ENCODE peak calls at places on chromosomes 3 and 15, in four cellular contexts. U is left ventricle myocardium inferior, I is fibroblast of lung, H is lower leg skin. Q is an unnamed sample.

GRCh38 chr15:52121896-52122295 is 9.3 kb upstream of the BCL2L10 start:
- DNase-seq in I (peak; percentile 63), U (no peak), H (no peak), Q (no peak)

GRCh38 chr3:42061711-42062408 is 29.3 kb upstream of the TRAK1 start:
- DNase-seq in H (peak; percentile 81), U (peak; percentile 85), I (peak; percentile 90), Q (peak; percentile 87)

GRCh38 chr15:56869573-56869972 is 48.9 kb upstream of the TCF12 start:
- DNase-seq in I (peak; percentile 34), H (no peak), U (peak; percentile 37), Q (no peak)

GRCh38 chr15:73927476-73928240 is 1.4 kb downstream of the LOXL1 start:
- DNase-seq in H (no peak), U (peak; percentile 65), I (peak; percentile 48), Q (peak; percentile 89)

GRCh38 chr3:190169877-190170276 is 49.2 kb upstream of the P3H2 start:
- DNase-seq in U (no peak), H (no peak), I (no peak), Q (no peak)

GRCh38 chr3:21846976-21847375 is 96.0 kb upstream of the ZNF385D start:
- DNase-seq in I (peak; percentile 52), H (no peak), U (no peak), Q (no peak)

GRCh38 chr15:59847925-59848415 is 156.1 kb upstream of the FOXB1 start:
- DNase-seq in U (no peak), I (no peak), H (no peak), Q (no peak)

GRCh38 chr3:154862265-154862664 is 217.9 kb upstream of the MME start:
- DNase-seq in U (no peak), H (no peak), I (peak; percentile 40), Q (no peak)

GRCh38 chr3:10354373-10355015 is 33.6 kb upstream of the SEC13 start:
- DNase-seq in U (no peak), H (no peak), I (no peak), Q (no peak)

GRCh38 chr3:146275476-146275875 is 24.6 kb upstream of the PLSCR4 start:
- DNase-seq in I (no peak), H (no peak), U (no peak), Q (no peak)

GRCh38 chr3:123152656-123153055 is 49.1 kb upstream of the SEC22A start:
- DNase-seq in U (no peak), I (no peak), H (no peak), Q (peak; percentile 30)

GRCh38 chr15:88301311-88301710 is 44.8 kb upstream of the NTRK3 start:
- DNase-seq in U (no peak), I (no peak), H (no peak), Q (no peak)

GRCh38 chr3:15858547-15859506 is 61.0 kb upstream of the ANKRD28 start:
- DNase-seq in I (peak; percentile 9), H (peak; percentile 17), U (peak; percentile 19), Q (no peak)

GRCh38 chr3:115845986-115846385 is 222.7 kb downstream of the GAP43 start:
- DNase-seq in U (no peak), I (no peak), H (no peak), Q (no peak)

GRCh38 chr3:9067352-9067975 is 104.2 kb upstream of the RAD18 start:
- DNase-seq in H (peak; percentile 38), U (no peak), I (peak; percentile 79), Q (no peak)

GRCh38 chr3:165875644-165876043 is 38.4 kb upstream of the BCHE start:
- DNase-seq in U (no peak), H (no peak), I (no peak), Q (no peak)

GRCh38 chr15:65509321-65509720 is 8.2 kb downstream of the DPP8 start:
- DNase-seq in H (no peak), U (no peak), I (no peak), Q (no peak)

GRCh38 chr15:42138411-42138810 is 18.0 kb downstream of the PLA2G4F start:
- DNase-seq in U (no peak), H (peak; percentile 7), I (no peak), Q (peak; percentile 32)

GRCh38 chr3:193660698-193661400 is 67.8 kb downstream of the OPA1 start:
- DNase-seq in H (no peak), U (no peak), I (no peak), Q (no peak)

GRCh38 chr3:193662757-193663322 is 69.8 kb downstream of the OPA1 start:
- DNase-seq in I (peak; percentile 31), U (no peak), H (no peak), Q (no peak)

GRCh38 chr3:193665370-193665989 is 72.5 kb downstream of the OPA1 start:
- DNase-seq in U (no peak), I (peak; percentile 70), H (no peak), Q (no peak)
- TF ChIP-seq CTCF in U (peak; percentile 57), I (peak; percentile 31), H (no peak), Q (peak; percentile 62)

DNA sequence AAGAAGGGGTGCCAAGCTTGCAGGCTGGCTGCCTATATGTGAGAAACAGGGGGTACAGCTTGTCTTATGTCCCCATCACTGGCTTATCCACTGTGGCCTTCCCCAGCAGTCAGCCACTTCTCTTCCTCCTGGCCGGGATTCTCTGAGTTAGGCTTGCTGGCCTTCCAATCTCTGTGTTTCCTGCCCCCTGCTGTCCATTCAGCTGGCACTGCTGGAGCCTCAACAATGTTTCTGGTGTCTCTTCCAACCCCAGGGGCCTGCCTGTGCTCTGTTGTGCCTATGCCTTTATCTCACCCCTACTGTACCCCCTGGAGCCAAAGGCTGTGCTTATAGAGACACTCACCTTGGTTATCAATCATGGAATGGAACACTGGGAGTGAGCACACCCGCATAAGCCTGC is 36.5 kb downstream of the ANAPC13 start:
- DNase-seq in U (no peak), H (no peak), I (peak; percentile 56), Q (no peak)
- TF ChIP-seq CTCF in U (peak; percentile 57), H (no peak), I (peak; percentile 54), Q (peak; percentile 49)

DNA sequence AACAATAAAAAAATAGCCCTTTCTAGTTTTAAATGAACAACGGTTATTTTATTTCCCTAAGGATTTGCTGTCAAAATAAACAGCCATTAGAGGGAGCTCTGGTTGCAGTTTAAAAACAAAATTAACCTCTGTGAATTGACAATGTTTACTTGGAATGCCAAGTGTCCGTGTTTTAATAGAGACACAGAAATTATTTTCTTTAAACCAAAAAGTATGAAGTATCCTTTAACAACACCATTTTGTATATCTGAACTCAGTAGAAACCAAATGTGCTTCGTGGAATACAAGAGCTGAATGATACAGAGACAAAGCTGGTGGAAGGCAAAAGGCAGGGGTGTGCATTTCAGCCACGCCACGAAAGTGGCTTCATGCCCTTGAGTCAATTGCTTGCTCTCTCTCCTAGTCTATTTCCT is 74.4 kb downstream of the MOBP start:
- DNase-seq in U (no peak), I (peak; percentile 34), H (no peak), Q (no peak)
- TF ChIP-seq CTCF in U (peak; percentile 61), I (peak; percentile 50), H (no peak), Q (peak; percentile 43)

GRCh38 chr3:178703268-178703975 is 167.2 kb downstream of the KCNMB2 start:
- DNase-seq in U (no peak), I (peak; percentile 96), H (no peak), Q (no peak)
- TF ChIP-seq CTCF in U (no peak), I (peak; percentile 51), H (no peak), Q (peak; percentile 48)